ENCODE peak calls at places on chromosome 6, in five cellular contexts. H is GM20000, I is astrocyte of the hippocampus, W is mammary epithelial cell, F is M059J. Q is an unnamed sample.

GRCh38 chr6:74891358-74891811 is 314.5 kb downstream of the COL12A1 start:
- DNase-seq in H (no peak), I (no peak), W (no peak), F (no peak), Q (no peak)

GRCh38 chr6:111487656-111488055 is 4.6 kb upstream of the REV3L start:
- DNase-seq in F (peak), I (peak), W (peak), H (peak), Q (peak)

GRCh38 chr6:109241199-109241598 is 141.1 kb downstream of the CD164 start:
- DNase-seq in I (no peak), F (no peak), W (peak), H (no peak), Q (no peak)

GRCh38 chr6:17169291-17169690 is 67.4 kb downstream of the STMND1 start:
- DNase-seq in I (no peak), F (peak), H (no peak), W (no peak), Q (no peak)

GRCh38 chr6:91083226-91083625 is 496.4 kb upstream of the MAP3K7 start:
- DNase-seq in I (peak), W (no peak), F (no peak), H (no peak), Q (no peak)

GRCh38 chr6:56292505-56293181 is 45.3 kb upstream of the COL21A1 start:
- DNase-seq in H (peak), W (peak), F (peak), I (peak), Q (peak)

GRCh38 chr6:36793913-36794703 is 45.1 kb downstream of the CPNE5 start:
- DNase-seq in F (no peak), H (no peak), I (no peak), W (no peak), Q (no peak)

GRCh38 chr6:168722397-168722796 is 281.4 kb downstream of the SMOC2 start:
- DNase-seq in H (no peak), I (no peak), F (no peak), W (no peak), Q (no peak)

GRCh38 chr6:155483858-155484257 is 28.2 kb upstream of the NOX3 start:
- DNase-seq in W (peak), F (no peak), H (no peak), I (no peak), Q (no peak)

GRCh38 chr6:3379482-3380060 is 77.3 kb downstream of the SLC22A23 start:
- DNase-seq in H (no peak), F (no peak), I (no peak), W (no peak), Q (no peak)

GRCh38 chr6:113763883-113764282 is 93.3 kb upstream of the MARCKS start:
- DNase-seq in F (peak), I (peak), W (peak), H (peak), Q (no peak)

GRCh38 chr6:142756215-142756630 is 188.8 kb downstream of the HIVEP2 start:
- DNase-seq in H (no peak), F (peak), W (peak), I (peak), Q (no peak)

GRCh38 chr6:33583591-33584155 is 3.6 kb upstream of the BAK1 start:
- DNase-seq in I (no peak), H (no peak), F (no peak), W (no peak), Q (no peak)

GRCh38 chr6:51702851-51703250 is 384.6 kb downstream of the PKHD1 start:
- DNase-seq in I (no peak), H (no peak), F (no peak), W (no peak), Q (no peak)

GRCh38 chr6:115932481-115932880 is 128.2 kb downstream of the FRK start:
- DNase-seq in I (peak), W (peak), H (no peak), F (peak), Q (no peak)

GRCh38 chr6:146258206-146258605 is 229.3 kb downstream of the GRM1 start:
- DNase-seq in I (peak), W (no peak), F (peak), H (no peak), Q (no peak)

GRCh38 chr6:56708810-56709597 is 66.3 kb upstream of the DST start:
- DNase-seq in H (peak), F (peak), I (peak), W (peak), Q (peak)

GRCh38 chr6:113693866-113694265 is 163.3 kb upstream of the MARCKS start:
- DNase-seq in F (peak), H (no peak), I (no peak), W (peak), Q (no peak)

GRCh38 chr6:71588490-71588889 is 297.9 kb upstream of the RIMS1 start:
- DNase-seq in I (no peak), W (no peak), F (no peak), H (no peak), Q (no peak)

GRCh38 chr6:168133186-168133585 is 54.2 kb upstream of the FRMD1 start:
- DNase-seq in I (peak), F (peak), W (no peak), H (no peak), Q (no peak)

GRCh38 chr6:14466278-14466677 is 348.7 kb downstream of the CD83 start:
- DNase-seq in I (peak), H (no peak), F (no peak), W (no peak), Q (no peak)

GRCh38 chr6:112468359-112468758 is 121.2 kb downstream of the RFPL4B start:
- DNase-seq in I (peak), W (peak), H (no peak), F (peak), Q (no peak)

GRCh38 chr6:166459906-166460305 is 77.2 kb upstream of the MPC1 start:
- DNase-seq in I (no peak), W (no peak), F (no peak), H (no peak), Q (no peak)

Q was measured in GM13977.